ENCODE peak calls at places on chromosomes 4 and X, in six cellular contexts. O, J, B, A, U and E are unnamed samples.

GRCh38 chr4:37381040-37381668 is 136.6 kb downstream of the NWD2 start:
- DNase-seq in O (no peak), J (no peak), B (no peak), A (no peak), U (no peak), E (no peak)

GRCh38 chr4:8311096-8312068 is 41.8 kb downstream of the HTRA3 start:
- DNase-seq in O (no peak), J (no peak), B (no peak), A (no peak), U (no peak), E (no peak)

GRCh38 chr4:2714071-2714770 is 41.9 kb downstream of the TNIP2 start:
- DNase-seq in O (no peak), J (peak; percentile 99), B (no peak), A (no peak), U (no peak), E (no peak)

GRCh38 chrX:39527045-39527444 is 570.7 kb downstream of the BCOR start:
- DNase-seq in O (no peak), J (no peak), B (peak; percentile 17), A (no peak), U (no peak), E (peak; percentile 7)

GRCh38 chr4:53116959-53117358 is 248.9 kb downstream of the SCFD2 start:
- DNase-seq in O (no peak), J (no peak), B (no peak), A (no peak), U (no peak), E (no peak)

GRCh38 chrX:15525664-15526416 is 25.2 kb downstream of the BMX start:
- DNase-seq in O (no peak), J (peak; percentile 22), B (no peak), A (no peak), U (no peak), E (no peak)

GRCh38 chr4:165208741-165209388 is 1.5 kb downstream of the KLHL2 start:
- DNase-seq in O (no peak), J (peak; percentile 18), B (no peak), A (no peak), U (no peak), E (peak; percentile 11)

GRCh38 chrX:131802836-131803626 is 220.1 kb upstream of the STK26 start:
- DNase-seq in O (peak; percentile 69), J (peak; percentile 1), B (peak; percentile 39), A (no peak), U (peak; percentile 68), E (peak; percentile 5)

GRCh38 chr4:124334119-124334518 is 378.4 kb downstream of the ANKRD50 start:
- DNase-seq in O (peak; percentile 65), J (peak; percentile 88), B (peak; percentile 8), A (peak; percentile 24), U (no peak), E (peak; percentile 60)

GRCh38 chr4:127641524-127641923 is 8.8 kb downstream of the INTU start:
- DNase-seq in O (no peak), J (no peak), B (no peak), A (no peak), U (no peak), E (no peak)

GRCh38 chr4:103046416-103047290 is 27.1 kb upstream of the SLC9B1 start:
- DNase-seq in O (peak; percentile 50), J (peak; percentile 44), B (peak; percentile 63), A (peak; percentile 50), U (no peak), E (peak; percentile 57)

GRCh38 chr4:156609421-156609820 is 362.2 kb downstream of the PDGFC start:
- DNase-seq in O (no peak), J (no peak), B (no peak), A (no peak), U (no peak), E (no peak)

GRCh38 chr4:156608651-156609050 is 362.9 kb downstream of the PDGFC start:
- DNase-seq in O (no peak), J (no peak), B (no peak), A (no peak), U (no peak), E (no peak)

GRCh38 chr4:156607198-156607498 is 364.5 kb downstream of the PDGFC start:
- DNase-seq in O (no peak), J (no peak), B (no peak), A (no peak), U (no peak), E (no peak)

GRCh38 chr4:156606444-156607197 is 365.0 kb downstream of the PDGFC start:
- DNase-seq in O (no peak), J (no peak), B (no peak), A (no peak), U (no peak), E (no peak)
- TF ChIP-seq MYC in O (no peak), J (no peak), B (no peak), A (no peak), U (no peak), E (no peak)

GRCh38 chr4:132596186-132596585 is 552.9 kb upstream of the PCDH10 start:
- DNase-seq in O (no peak), J (no peak), B (no peak), A (no peak), U (no peak), E (no peak)

GRCh38 chr4:132593717-132594400 is 555.2 kb upstream of the PCDH10 start:
- DNase-seq in O (no peak), J (no peak), B (no peak), A (no peak), U (no peak), E (no peak)

GRCh38 chr4:132592340-132592739 is 556.8 kb upstream of the PCDH10 start:
- DNase-seq in O (no peak), J (no peak), B (no peak), A (peak; percentile 16), U (no peak), E (no peak)

GRCh38 chr4:132587626-132588025 is 561.5 kb upstream of the PCDH10 start:
- DNase-seq in O (no peak), J (peak; percentile 44), B (no peak), A (no peak), U (no peak), E (no peak)

DNA sequence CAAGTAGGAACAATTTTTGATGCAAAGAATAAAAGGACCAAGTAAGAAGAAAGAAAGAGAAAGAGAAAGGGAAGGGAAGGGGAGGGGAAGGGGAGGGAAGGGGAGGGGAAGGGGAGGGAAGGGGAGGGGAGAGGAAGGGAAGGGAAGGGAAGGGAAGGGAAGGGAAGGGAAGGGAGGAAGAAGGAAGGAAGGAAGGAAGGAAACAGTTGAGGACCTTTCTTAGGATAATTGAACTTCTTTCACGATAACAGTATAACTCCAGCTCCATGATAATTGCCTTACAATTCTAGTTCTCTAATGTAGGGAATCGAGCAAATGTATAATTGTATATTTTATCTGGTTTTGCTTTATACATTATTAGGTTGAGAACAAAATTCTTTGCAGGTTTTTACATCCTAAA is 556.2 kb upstream of the PCDH10 start:
- DNase-seq in O (no peak), J (no peak), B (no peak), A (no peak), U (no peak), E (no peak)
- H3K4me3 ChIP-seq in O (no peak overlapping the region), J (no peak overlapping the region), B (no peak overlapping the region), A (no peak overlapping the region), U (no peak overlapping the region), E (no peak overlapping the region)

GRCh38 chr4:173522160-173522873 is 7.7 kb downstream of the HAND2 start:
- DNase-seq in O (no peak), J (peak; percentile 29), B (peak; percentile 45), A (no peak), U (no peak), E (peak; percentile 22)
- TF ChIP-seq CTCF in O (no peak), J (no peak), B (no peak), A (no peak), U (no peak), E (no peak)

GRCh38 chr4:48380583-48381167 is 39.3 kb downstream of the SLAIN2 start:
- DNase-seq in O (no peak), J (no peak), B (no peak), A (no peak), U (no peak), E (peak; percentile 18)
- TF ChIP-seq MYC in O (no peak), J (no peak), B (no peak), A (no peak), U (no peak), E (no peak)

GRCh38 chr4:109820563-109820962 is 5.0 kb downstream of the GAR1 start:
- DNase-seq in O (no peak), J (no peak), B (no peak), A (no peak), U (no peak), E (no peak)
- H3K4me3 ChIP-seq in O (no peak overlapping the region), J (no peak overlapping the region), B (no peak overlapping the region), A (no peak overlapping the region), U (no peak overlapping the region), E (no peak overlapping the region)

DNA sequence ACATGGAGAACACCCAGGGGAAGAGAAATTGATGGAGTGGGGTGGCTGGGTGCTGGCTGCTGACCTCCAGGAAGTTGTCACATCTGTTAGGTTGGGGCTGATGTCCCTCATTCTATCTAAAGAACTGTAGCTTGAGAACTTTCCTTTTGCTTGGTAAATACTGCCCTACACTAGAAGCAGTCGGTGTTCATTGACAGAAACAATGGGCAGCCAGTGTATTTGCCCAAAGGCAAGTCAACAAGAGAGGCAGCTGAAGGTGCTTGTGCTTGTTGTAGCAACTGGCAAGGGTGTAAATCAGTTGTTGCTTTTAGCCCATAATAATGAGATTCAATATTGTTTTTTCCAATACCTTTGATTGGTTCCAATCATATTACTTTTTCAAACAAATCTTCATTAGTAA is 956 bp downstream of the TMEM154 start:
- DNase-seq in O (no peak), J (no peak), B (no peak), A (no peak), U (no peak), E (peak; percentile 15)
- TF ChIP-seq CTCF in O (no peak), J (no peak), B (no peak), A (no peak), U (no peak), E (no peak)

GRCh38 chr4:134132086-134132783 is 69.4 kb downstream of the PABPC4L start:
- DNase-seq in O (peak; percentile 10), J (no peak), B (no peak), A (no peak), U (no peak), E (no peak)
- TF ChIP-seq MYC in O (no peak), J (no peak), B (no peak), A (no peak), U (no peak), E (no peak)

GRCh38 chr4:1643971-1644735 is 40.0 kb downstream of the FAM53A start:
- DNase-seq in O (no peak), J (no peak), B (no peak), A (no peak), U (no peak), E (no peak)
- H3K4me3 ChIP-seq in O (no peak overlapping the region), J (no peak overlapping the region), B (no peak overlapping the region), A (no peak overlapping the region), U (no peak overlapping the region), E (no peak overlapping the region)